ENCODE peak calls at places on chromosomes 7 and 10, in ten cellular contexts. W is HuH-7.5, E is GM04503, H is Right ventricle myocardium superior, I is progenitor cell of endocrine pancreas, T is NCI-H345, Q is T-helper 17 cell, Y is ascending aorta, V is globus pallidus, O is neural progenitor cell. L is an unnamed sample.

GRCh38 chr7:19560111-19560883 is 148.5 kb downstream of the POLR1F start:
- DNase-seq in I (no peak), V (no peak), H (no peak), T (no peak), Y (no peak), E (peak), O (no peak), Q (no peak), W (no peak), L (no peak)

GRCh38 chr7:32937344-32938174 is 19.7 kb upstream of the FKBP9 start:
- DNase-seq in E (no peak), W (peak), V (peak), I (no peak), H (peak), O (no peak), Y (no peak), Q (no peak), T (peak), L (peak)

GRCh38 chr7:87451187-87451586 is 24.3 kb downstream of the ABCB4 start:
- DNase-seq in Y (no peak), E (no peak), Q (no peak), T (no peak), W (no peak), V (no peak), I (no peak), H (no peak), O (no peak), L (no peak)

GRCh38 chr10:112655722-112656121 is 208.7 kb downstream of the VTI1A start:
- DNase-seq in Y (no peak), I (no peak), W (no peak), H (no peak), O (no peak), T (no peak), V (no peak), E (no peak), Q (no peak), L (no peak)

GRCh38 chr7:43108255-43109011 is 4.0 kb upstream of the HECW1 start:
- DNase-seq in I (peak), O (peak), H (peak), Q (no peak), E (no peak), V (peak), Y (no peak), W (peak), T (peak), L (peak)

GRCh38 chr7:112302566-112302965 is 96.1 kb downstream of the ZNF277 start:
- DNase-seq in T (no peak), E (no peak), O (no peak), Q (no peak), V (no peak), I (no peak), Y (no peak), W (no peak), H (no peak), L (no peak)

GRCh38 chr7:139035588-139036353 is at the start of gene ZC3HAV1L:
- DNase-seq in E (peak), I (peak), V (no peak), O (peak), Q (peak), H (peak), Y (no peak), W (peak), T (peak), L (peak)

GRCh38 chr7:48511021-48511579 is 339.8 kb downstream of the ABCA13 start:
- DNase-seq in T (no peak), E (no peak), W (no peak), H (no peak), O (no peak), V (no peak), I (no peak), Q (no peak), Y (no peak), L (no peak)

GRCh38 chr7:91247497-91247896 is 16.7 kb upstream of the FZD1 start:
- DNase-seq in W (no peak), Q (no peak), I (no peak), E (no peak), O (no peak), Y (no peak), H (no peak), T (no peak), V (no peak), L (no peak)

GRCh38 chr7:135448753-135449152 is 61.1 kb downstream of the CNOT4 start:
- DNase-seq in I (no peak), W (no peak), V (no peak), H (no peak), O (no peak), E (no peak), Q (no peak), Y (no peak), T (no peak), L (no peak)

GRCh38 chr10:12405342-12406320 is 56.3 kb downstream of the CAMK1D start:
- DNase-seq in E (no peak), V (no peak), O (peak), W (no peak), T (peak), I (no peak), Y (no peak), Q (no peak), H (no peak), L (no peak)

GRCh38 chr7:94509879-94510581 is 421 bp downstream of the CASD1 start:
- DNase-seq in V (peak), T (peak), E (no peak), I (peak), Q (peak), Y (no peak), O (peak), H (peak), W (peak), L (peak)

GRCh38 chr7:120190109-120190508 is 82.9 kb upstream of the KCND2 start:
- DNase-seq in O (peak), E (no peak), V (no peak), I (no peak), Q (no peak), W (no peak), H (no peak), Y (no peak), T (no peak), L (no peak)

GRCh38 chr7:82578430-82578829 is 134.9 kb upstream of the CACNA2D1 start:
- DNase-seq in Q (no peak), V (no peak), H (no peak), E (no peak), O (no peak), T (no peak), W (no peak), Y (no peak), I (no peak), L (no peak)

GRCh38 chr7:155306677-155307470 is 9.2 kb downstream of the INSIG1 start:
- DNase-seq in E (no peak), Q (no peak), Y (no peak), T (no peak), I (no peak), O (no peak), W (no peak), H (no peak), V (no peak), L (no peak)

GRCh38 chr10:110746254-110746826 is 102.2 kb downstream of the RBM20 start:
- DNase-seq in V (peak), E (peak), Q (peak), O (peak), Y (no peak), H (no peak), I (peak), W (peak), T (peak), L (no peak)

GRCh38 chr10:118615888-118616287 is 20.4 kb upstream of the PRLHR start:
- DNase-seq in I (no peak), W (no peak), V (no peak), Q (no peak), Y (no peak), O (no peak), E (no peak), H (no peak), T (no peak), L (no peak)

GRCh38 chr7:86301301-86301700 is 342.4 kb upstream of the GRM3 start:
- DNase-seq in T (no peak), V (no peak), E (no peak), W (no peak), H (no peak), Q (no peak), I (no peak), O (no peak), Y (no peak), L (no peak)

GRCh38 chr10:3631709-3632330 is 153.2 kb downstream of the KLF6 start:
- DNase-seq in W (no peak), E (no peak), T (no peak), H (no peak), V (no peak), I (no peak), Q (no peak), Y (no peak), O (no peak), L (no peak)

GRCh38 chr10:70851597-70852475 is 36.1 kb downstream of the SGPL1 start:
- DNase-seq in Y (no peak), V (no peak), H (no peak), Q (no peak), O (no peak), I (no peak), W (peak), T (no peak), E (no peak), L (no peak)

GRCh38 chr10:50637003-50637579 is 13.3 kb upstream of the SGMS1 start:
- DNase-seq in H (no peak), W (no peak), V (no peak), Q (no peak), Y (no peak), E (no peak), I (no peak), T (no peak), O (no peak), L (no peak)

GRCh38 chr10:122986340-122986739 is 6.1 kb downstream of the PSTK start:
- DNase-seq in H (no peak), T (no peak), E (no peak), V (no peak), Y (no peak), Q (no peak), W (no peak), O (no peak), I (no peak), L (no peak)

GRCh38 chr10:62554632-62555199 is 180.5 kb downstream of the ZNF365 start:
- DNase-seq in Q (no peak), T (no peak), V (peak), I (no peak), O (peak), E (no peak), Y (no peak), H (no peak), W (no peak), L (no peak)

GRCh38 chr10:31118561-31118960 is 86.9 kb upstream of the ZNF438 start:
- DNase-seq in I (no peak), W (no peak), H (no peak), E (no peak), O (no peak), Y (no peak), V (no peak), Q (no peak), T (no peak), L (no peak)

GRCh38 chr7:112759905-112760304 is 30.3 kb downstream of the TMEM168 start:
- DNase-seq in T (no peak), E (no peak), H (no peak), V (no peak), Q (no peak), Y (no peak), O (no peak), I (no peak), W (no peak), L (no peak)

GRCh38 chr10:88186335-88186734 is 322.9 kb downstream of the PTEN start:
- DNase-seq in V (no peak), E (peak), Y (no peak), W (no peak), Q (no peak), T (no peak), I (no peak), H (no peak), O (no peak), L (no peak)

GRCh38 chr7:107355616-107356015 is 114.2 kb upstream of the GPR22 start:
- DNase-seq in E (no peak), W (no peak), T (no peak), V (peak), Y (no peak), O (no peak), H (no peak), Q (no peak), I (no peak), L (no peak)

GRCh38 chr10:76523798-76524231 is 1092.4 kb downstream of the LRMDA start:
- DNase-seq in E (no peak), V (peak), H (no peak), W (no peak), Q (no peak), T (no peak), O (no peak), I (no peak), Y (no peak), L (no peak)

GRCh38 chr10:94115725-94116124 is 122.0 kb downstream of the PLCE1 start:
- DNase-seq in Y (no peak), H (no peak), E (no peak), T (no peak), V (no peak), O (no peak), Q (no peak), W (no peak), I (no peak), L (no peak)

GRCh38 chr10:122062831-122063674 is 74.1 kb downstream of the TACC2 start:
- DNase-seq in Y (peak), Q (no peak), H (peak), T (peak), O (peak), V (peak), W (peak), I (peak), E (peak), L (peak)